ENCODE peak calls at places on chromosomes 5 and 9, in eight cellular contexts. H is stimulated activated CD8-positive, alpha-beta memory T cell treated with anti-CD3 and anti-CD28 coated beads, Interleukin-4, amount 100 ng/mL, for 24 hours; J is NCI-H2081; A is T-helper 1 cell; Q is sigmoid colon; Y is stimulated activated CD4-positive, alpha-beta T cell treated with anti-CD3 and anti-CD28 coated beads, Interleukin-12 subunit alpha, Interleukin-12 subunit beta, amount 100 ng/mL, for 48 hours; F is gastrocnemius medialis; L is activated T-helper 1 cell treated with anti-CD3 and anti-CD28 coated beads, Interleukin-2, amount 50 U/mL, for 16 hours. M is an unnamed sample.

GRCh38 chr5:150303070-150303595 is 428 bp upstream of the ARSI start:
- DNase-seq in H (no peak), J (no peak), A (no peak), Q (no peak), Y (no peak), F (no peak), L (no peak), M (peak; percentile 69)

GRCh38 chr9:89473762-89474469 is 24.0 kb downstream of the SEMA4D start:
- DNase-seq in H (no peak), J (peak; percentile 26), A (no peak), Q (peak; percentile 28), Y (no peak), F (no peak), L (no peak), M (peak; percentile 71)

GRCh38 chr9:131839281-131840084 is 99.6 kb upstream of the RAPGEF1 start:
- DNase-seq in H (peak; percentile 24), J (no peak), A (peak; percentile 33), Q (no peak), Y (peak; percentile 54), F (no peak), L (peak; percentile 23), M (peak; percentile 88)

GRCh38 chr9:137534256-137535119 is 15.7 kb downstream of the PNPLA7 start:
- DNase-seq in H (no peak), J (peak; percentile 46), A (no peak), Q (no peak), Y (no peak), F (no peak), L (no peak), M (peak; percentile 67)

GRCh38 chr9:38339087-38339486 is 53.4 kb upstream of the ALDH1B1 start:
- DNase-seq in H (no peak), J (no peak), A (no peak), Q (no peak), Y (no peak), F (no peak), L (no peak), M (peak; percentile 77)

GRCh38 chr9:132857031-132857430 is 21.1 kb downstream of the AK8 start:
- DNase-seq in H (no peak), J (no peak), A (no peak), Q (peak; percentile 93), Y (no peak), F (peak; percentile 54), L (no peak), M (peak; percentile 10)

GRCh38 chr9:89576404-89576824 is 28.4 kb upstream of the GADD45G start:
- DNase-seq in H (no peak), J (no peak), A (no peak), Q (no peak), Y (no peak), F (no peak), L (no peak), M (peak; percentile 55)

GRCh38 chr5:113757508-113757907 is 244.0 kb downstream of the YTHDC2 start:
- DNase-seq in H (no peak), J (no peak), A (no peak), Q (no peak), Y (no peak), F (no peak), L (no peak), M (no peak)

GRCh38 chr5:122252319-122252718 is 59.7 kb upstream of the SNCAIP start:
- DNase-seq in H (no peak), J (no peak), A (no peak), Q (no peak), Y (no peak), F (no peak), L (no peak), M (no peak)

GRCh38 chr9:123611228-123611627 is 255.2 kb downstream of the CRB2 start:
- DNase-seq in H (no peak), J (no peak), A (no peak), Q (no peak), Y (no peak), F (no peak), L (no peak), M (no peak)

GRCh38 chr5:92309336-92309991 is 926.3 kb upstream of the ARRDC3 start:
- DNase-seq in H (no peak), J (no peak), A (no peak), Q (no peak), Y (no peak), F (no peak), L (no peak), M (peak; percentile 40)

GRCh38 chr5:74767579-74767913 is 497 bp downstream of the NSA2 start:
- DNase-seq in H (no peak), J (no peak), A (no peak), Q (no peak), Y (peak; percentile 5), F (no peak), L (no peak), M (no peak)

GRCh38 chr9:105154723-105155191 is 89.7 kb upstream of the SLC44A1 start:
- DNase-seq in H (no peak), J (no peak), A (no peak), Q (no peak), Y (no peak), F (no peak), L (no peak), M (peak; percentile 87)

GRCh38 chr5:90802695-90803317 is 244.2 kb downstream of the ADGRV1 start:
- DNase-seq in H (no peak), J (peak; percentile 28), A (no peak), Q (no peak), Y (no peak), F (no peak), L (no peak), M (peak; percentile 51)

GRCh38 chr5:155631116-155631515 is 617.6 kb downstream of the KIF4B start:
- DNase-seq in H (no peak), J (no peak), A (no peak), Q (no peak), Y (no peak), F (no peak), L (no peak), M (peak; percentile 65)

GRCh38 chr9:89428901-89429890 is 68.7 kb downstream of the SEMA4D start:
- DNase-seq in H (no peak), J (no peak), A (peak; percentile 45), Q (no peak), Y (no peak), F (no peak), L (peak; percentile 32), M (no peak)

GRCh38 chr9:113484258-113484730 is 20.8 kb downstream of the RGS3 start:
- DNase-seq in H (no peak), J (no peak), A (no peak), Q (peak; percentile 80), Y (no peak), F (peak; percentile 44), L (no peak), M (peak; percentile 54)

GRCh38 chr5:69335341-69335975 is 2.9 kb upstream of the CCDC125 start:
- DNase-seq in H (no peak), J (no peak), A (no peak), Q (no peak), Y (no peak), F (no peak), L (no peak), M (no peak)

GRCh38 chr5:372556-372910 is 51.0 kb downstream of the AHRR start:
- DNase-seq in H (no peak), J (no peak), A (no peak), Q (no peak), Y (no peak), F (no peak), L (no peak), M (no peak)

GRCh38 chr9:93634311-93635185 is 58.2 kb downstream of the PHF2 start:
- DNase-seq in H (no peak), J (no peak), A (no peak), Q (peak; percentile 40), Y (no peak), F (no peak), L (no peak), M (no peak)

GRCh38 chr9:106623558-106623957 is 239.4 kb upstream of the ZNF462 start:
- DNase-seq in H (no peak), J (no peak), A (no peak), Q (no peak), Y (no peak), F (no peak), L (no peak), M (no peak)

GRCh38 chr9:81685763-81686613 is 3.4 kb downstream of the TLE1 start:
- DNase-seq in H (no peak), J (no peak), A (no peak), Q (no peak), Y (no peak), F (no peak), L (no peak), M (no peak)

GRCh38 chr5:58944221-58944620 is 361.3 kb downstream of the RAB3C start:
- DNase-seq in H (no peak), J (no peak), A (no peak), Q (no peak), Y (no peak), F (no peak), L (no peak), M (no peak)

GRCh38 chr5:133428072-133428660 is 184.2 kb downstream of the FSTL4 start:
- DNase-seq in H (no peak), J (no peak), A (no peak), Q (no peak), Y (no peak), F (no peak), L (no peak), M (no peak)

GRCh38 chr5:17217421-17218352 is at the start of gene BASP1:
- DNase-seq in H (no peak), J (peak; percentile 96), A (no peak), Q (peak; percentile 80), Y (no peak), F (no peak), L (no peak), M (peak; percentile 55)

GRCh38 chr5:73777192-73777591 is 151.2 kb downstream of the ARHGEF28 start:
- DNase-seq in H (no peak), J (no peak), A (no peak), Q (no peak), Y (no peak), F (no peak), L (no peak), M (no peak)

GRCh38 chr9:88143944-88144343 is 5.7 kb upstream of the SPATA31C2 start:
- DNase-seq in H (no peak), J (no peak), A (no peak), Q (no peak), Y (no peak), F (no peak), L (no peak), M (no peak)

GRCh38 chr5:15510092-15510491 is 10.1 kb downstream of the FBXL7 start:
- DNase-seq in H (no peak), J (no peak), A (no peak), Q (no peak), Y (no peak), F (no peak), L (no peak), M (peak; percentile 32)

GRCh38 chr5:124869481-124870033 is 123.1 kb upstream of the ZNF608 start:
- DNase-seq in H (no peak), J (no peak), A (no peak), Q (no peak), Y (no peak), F (no peak), L (no peak), M (no peak)

GRCh38 chr9:136181784-136182421 is 23.0 kb downstream of the LHX3 start:
- DNase-seq in H (no peak), J (no peak), A (no peak), Q (no peak), Y (no peak), F (no peak), L (no peak), M (no peak)

GRCh38 chr5:138351056-138351455 is 1.4 kb upstream of the KDM3B start:
- DNase-seq in H (no peak), J (no peak), A (no peak), Q (no peak), Y (no peak), F (no peak), L (no peak), M (peak; percentile 59)

GRCh38 chr9:93467062-93467416 is 13.7 kb upstream of the FAM120AOS start:
- DNase-seq in H (no peak), J (no peak), A (no peak), Q (no peak), Y (no peak), F (no peak), L (no peak), M (peak; percentile 3)

GRCh38 chr5:171868236-171868635 is 82.6 kb downstream of the SMIM23 start:
- DNase-seq in H (no peak), J (no peak), A (no peak), Q (no peak), Y (no peak), F (no peak), L (no peak), M (no peak)

GRCh38 chr5:84255318-84255717 is 129.4 kb downstream of the EDIL3 start:
- DNase-seq in H (no peak), J (no peak), A (no peak), Q (no peak), Y (no peak), F (no peak), L (no peak), M (peak; percentile 37)

M was measured in A172.